ENCODE peak calls at places on chromosomes 12 and 14, in nine cellular contexts. One of them, this sample, is unnamed. For H3K36me3, the result is how much of the 10 kb centered on the place peaks cover.

GRCh38 chr14:39673141-39674133 is 241.2 kb upstream of the FBXO33 start:
- DNase-seq in mammary epithelial cell: no peak
- DNase-seq in tibial nerve: no peak
- DNase-seq in SJSA1: no peak
- DNase-seq in mesenchymal stem cell: peak
- DNase-seq in lower lobe of right lung: no peak
- DNase-seq in uterus: no peak
- DNase-seq in RWPE2: no peak
- DNase-seq in PC-9: no peak
- DNase-seq in this sample: no peak

GRCh38 chr12:17108877-17109520 is 503.0 kb upstream of the LMO3 start:
- DNase-seq in uterus: no peak
- DNase-seq in PC-9: peak
- DNase-seq in tibial nerve: no peak
- DNase-seq in mammary epithelial cell: no peak
- DNase-seq in SJSA1: no peak
- DNase-seq in RWPE2: no peak
- DNase-seq in lower lobe of right lung: no peak
- DNase-seq in mesenchymal stem cell: no peak
- DNase-seq in this sample: no peak

GRCh38 chr14:43165651-43166050 is 1341.4 kb downstream of the FSCB start:
- DNase-seq in RWPE2: no peak
- DNase-seq in mammary epithelial cell: no peak
- DNase-seq in PC-9: no peak
- DNase-seq in SJSA1: no peak
- DNase-seq in lower lobe of right lung: no peak
- DNase-seq in tibial nerve: no peak
- DNase-seq in mesenchymal stem cell: no peak
- DNase-seq in uterus: no peak
- DNase-seq in this sample: no peak

GRCh38 chr14:70640938-70641547 is 673 bp upstream of the TTC9 start:
- DNase-seq in lower lobe of right lung: peak
- DNase-seq in SJSA1: peak
- DNase-seq in RWPE2: no peak
- DNase-seq in tibial nerve: no peak
- DNase-seq in uterus: peak
- DNase-seq in PC-9: peak
- DNase-seq in mesenchymal stem cell: peak
- DNase-seq in mammary epithelial cell: peak
- DNase-seq in this sample: peak

GRCh38 chr12:104524026-104524425 is 67.3 kb downstream of the CHST11 start:
- DNase-seq in RWPE2: no peak
- DNase-seq in mesenchymal stem cell: no peak
- DNase-seq in PC-9: no peak
- DNase-seq in uterus: no peak
- DNase-seq in lower lobe of right lung: no peak
- DNase-seq in tibial nerve: no peak
- DNase-seq in mammary epithelial cell: no peak
- DNase-seq in SJSA1: no peak
- DNase-seq in this sample: no peak

GRCh38 chr14:60643443-60644402 is 5.6 kb downstream of the SIX1 start:
- DNase-seq in PC-9: no peak
- DNase-seq in lower lobe of right lung: no peak
- DNase-seq in SJSA1: no peak
- DNase-seq in RWPE2: no peak
- DNase-seq in mesenchymal stem cell: no peak
- DNase-seq in uterus: no peak
- DNase-seq in tibial nerve: no peak
- DNase-seq in mammary epithelial cell: no peak
- DNase-seq in this sample: no peak

GRCh38 chr14:58465425-58465824 is 37.9 kb downstream of the KIAA0586 start:
- DNase-seq in SJSA1: no peak
- DNase-seq in RWPE2: no peak
- DNase-seq in lower lobe of right lung: no peak
- DNase-seq in PC-9: no peak
- DNase-seq in uterus: no peak
- DNase-seq in tibial nerve: no peak
- DNase-seq in mesenchymal stem cell: peak
- DNase-seq in mammary epithelial cell: peak
- DNase-seq in this sample: no peak

GRCh38 chr14:61603736-61604135 is 91.6 kb upstream of the HIF1A start:
- DNase-seq in mammary epithelial cell: no peak
- DNase-seq in PC-9: no peak
- DNase-seq in uterus: no peak
- DNase-seq in SJSA1: no peak
- DNase-seq in lower lobe of right lung: no peak
- DNase-seq in mesenchymal stem cell: no peak
- DNase-seq in tibial nerve: no peak
- DNase-seq in RWPE2: no peak
- DNase-seq in this sample: no peak

GRCh38 chr12:31531908-31532307 is 59.0 kb downstream of the DENND5B start:
- DNase-seq in PC-9: no peak
- DNase-seq in mesenchymal stem cell: no peak
- DNase-seq in uterus: no peak
- DNase-seq in tibial nerve: no peak
- DNase-seq in RWPE2: no peak
- DNase-seq in SJSA1: peak
- DNase-seq in mammary epithelial cell: no peak
- DNase-seq in lower lobe of right lung: no peak
- DNase-seq in this sample: no peak

GRCh38 chr14:26729851-26730250 is 132.0 kb upstream of the NOVA1 start:
- DNase-seq in RWPE2: no peak
- DNase-seq in SJSA1: no peak
- DNase-seq in mesenchymal stem cell: no peak
- DNase-seq in PC-9: no peak
- DNase-seq in lower lobe of right lung: no peak
- DNase-seq in uterus: no peak
- DNase-seq in tibial nerve: no peak
- DNase-seq in mammary epithelial cell: no peak
- DNase-seq in this sample: no peak

GRCh38 chr12:88334271-88334670 is 192.2 kb downstream of the TMTC3 start:
- DNase-seq in RWPE2: peak
- DNase-seq in mammary epithelial cell: peak
- DNase-seq in lower lobe of right lung: no peak
- DNase-seq in uterus: no peak
- DNase-seq in PC-9: peak
- DNase-seq in mesenchymal stem cell: peak
- DNase-seq in SJSA1: peak
- DNase-seq in tibial nerve: peak
- DNase-seq in this sample: no peak

GRCh38 chr14:104666981-104667380 is 22.4 kb upstream of the INF2 start:
- DNase-seq in SJSA1: no peak
- DNase-seq in RWPE2: peak
- DNase-seq in uterus: no peak
- DNase-seq in lower lobe of right lung: no peak
- DNase-seq in mesenchymal stem cell: no peak
- DNase-seq in tibial nerve: no peak
- DNase-seq in mammary epithelial cell: no peak
- DNase-seq in PC-9: peak
- DNase-seq in this sample: no peak

DNA sequence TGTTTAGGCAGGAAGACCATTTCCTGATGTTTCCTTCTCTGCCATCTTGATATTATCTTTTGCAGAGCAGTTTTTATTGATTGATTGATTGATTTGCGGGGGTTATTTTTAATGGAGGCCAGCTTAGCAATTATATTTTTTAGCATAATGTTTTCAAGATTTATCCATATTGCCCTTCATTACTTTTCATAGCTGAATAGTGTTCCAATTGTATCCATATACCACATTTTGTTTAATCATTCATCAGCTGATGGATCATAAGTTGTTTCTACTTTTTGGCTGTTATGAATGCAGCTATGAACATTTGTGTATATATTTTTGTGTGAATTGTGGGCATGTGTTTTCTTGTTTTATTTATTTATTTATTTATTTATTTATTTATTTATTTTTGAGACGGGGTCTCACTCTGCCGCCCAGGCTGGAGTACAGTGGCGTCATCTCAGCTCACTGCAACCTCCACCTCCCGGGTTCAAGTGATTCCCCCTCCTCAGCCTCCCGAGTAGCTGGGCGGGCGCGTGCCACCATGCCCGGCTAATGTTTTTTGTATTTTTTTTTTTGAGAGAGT is 20.9 kb upstream of the RCOR1 start:
- DNase-seq in SJSA1: no peak
- DNase-seq in mammary epithelial cell: no peak
- DNase-seq in PC-9: no peak
- DNase-seq in mesenchymal stem cell: no peak
- DNase-seq in lower lobe of right lung: no peak
- DNase-seq in RWPE2: no peak
- DNase-seq in tibial nerve: no peak
- DNase-seq in uterus: no peak
- DNase-seq in this sample: no peak
- H3K4me3 ChIP-seq in SJSA1: no peak
- H3K4me3 ChIP-seq in mammary epithelial cell: no peak
- H3K4me3 ChIP-seq in PC-9: no peak
- H3K4me3 ChIP-seq in mesenchymal stem cell: no peak
- H3K4me3 ChIP-seq in lower lobe of right lung: no peak
- H3K4me3 ChIP-seq in RWPE2: no peak
- H3K4me3 ChIP-seq in tibial nerve: no peak
- H3K4me3 ChIP-seq in uterus: no peak
- H3K4me3 ChIP-seq in this sample: no peak

GRCh38 chr12:28536088-28536487 is 345.8 kb downstream of the CCDC91 start:
- DNase-seq in mammary epithelial cell: peak
- DNase-seq in lower lobe of right lung: no peak
- DNase-seq in mesenchymal stem cell: peak
- DNase-seq in RWPE2: no peak
- DNase-seq in tibial nerve: no peak
- DNase-seq in uterus: no peak
- DNase-seq in PC-9: no peak
- DNase-seq in SJSA1: peak
- DNase-seq in this sample: no peak
- H3K27ac ChIP-seq in mammary epithelial cell: no peak
- H3K27ac ChIP-seq in lower lobe of right lung: no peak
- H3K27ac ChIP-seq in mesenchymal stem cell: no peak
- H3K27ac ChIP-seq in RWPE2: no peak
- H3K27ac ChIP-seq in tibial nerve: no peak
- H3K27ac ChIP-seq in uterus: no peak
- H3K27ac ChIP-seq in PC-9: no peak
- H3K27ac ChIP-seq in SJSA1: peak
- H3K27ac ChIP-seq in this sample: no peak

GRCh38 chr12:52784909-52785308 is 7.8 kb upstream of the KRT76 start:
- DNase-seq in tibial nerve: no peak
- DNase-seq in mammary epithelial cell: no peak
- DNase-seq in RWPE2: no peak
- DNase-seq in PC-9: no peak
- DNase-seq in mesenchymal stem cell: no peak
- DNase-seq in uterus: no peak
- DNase-seq in lower lobe of right lung: no peak
- DNase-seq in SJSA1: no peak
- DNase-seq in this sample: no peak

GRCh38 chr12:52787324-52787996 is 8.5 kb downstream of the KRT3 start:
- DNase-seq in PC-9: no peak
- DNase-seq in uterus: no peak
- DNase-seq in tibial nerve: no peak
- DNase-seq in mesenchymal stem cell: no peak
- DNase-seq in mammary epithelial cell: no peak
- DNase-seq in lower lobe of right lung: no peak
- DNase-seq in SJSA1: no peak
- DNase-seq in RWPE2: no peak
- DNase-seq in this sample: no peak

GRCh38 chr12:52782502-52782901 is 5.4 kb upstream of the KRT76 start:
- DNase-seq in lower lobe of right lung: no peak
- DNase-seq in tibial nerve: no peak
- DNase-seq in uterus: no peak
- DNase-seq in SJSA1: peak
- DNase-seq in PC-9: no peak
- DNase-seq in mesenchymal stem cell: no peak
- DNase-seq in mammary epithelial cell: no peak
- DNase-seq in RWPE2: no peak
- DNase-seq in this sample: no peak

GRCh38 chr12:52781399-52782082 is 4.4 kb upstream of the KRT76 start:
- DNase-seq in mesenchymal stem cell: no peak
- DNase-seq in uterus: no peak
- DNase-seq in SJSA1: peak
- DNase-seq in tibial nerve: no peak
- DNase-seq in mammary epithelial cell: no peak
- DNase-seq in PC-9: no peak
- DNase-seq in RWPE2: no peak
- DNase-seq in lower lobe of right lung: no peak
- DNase-seq in this sample: no peak

DNA sequence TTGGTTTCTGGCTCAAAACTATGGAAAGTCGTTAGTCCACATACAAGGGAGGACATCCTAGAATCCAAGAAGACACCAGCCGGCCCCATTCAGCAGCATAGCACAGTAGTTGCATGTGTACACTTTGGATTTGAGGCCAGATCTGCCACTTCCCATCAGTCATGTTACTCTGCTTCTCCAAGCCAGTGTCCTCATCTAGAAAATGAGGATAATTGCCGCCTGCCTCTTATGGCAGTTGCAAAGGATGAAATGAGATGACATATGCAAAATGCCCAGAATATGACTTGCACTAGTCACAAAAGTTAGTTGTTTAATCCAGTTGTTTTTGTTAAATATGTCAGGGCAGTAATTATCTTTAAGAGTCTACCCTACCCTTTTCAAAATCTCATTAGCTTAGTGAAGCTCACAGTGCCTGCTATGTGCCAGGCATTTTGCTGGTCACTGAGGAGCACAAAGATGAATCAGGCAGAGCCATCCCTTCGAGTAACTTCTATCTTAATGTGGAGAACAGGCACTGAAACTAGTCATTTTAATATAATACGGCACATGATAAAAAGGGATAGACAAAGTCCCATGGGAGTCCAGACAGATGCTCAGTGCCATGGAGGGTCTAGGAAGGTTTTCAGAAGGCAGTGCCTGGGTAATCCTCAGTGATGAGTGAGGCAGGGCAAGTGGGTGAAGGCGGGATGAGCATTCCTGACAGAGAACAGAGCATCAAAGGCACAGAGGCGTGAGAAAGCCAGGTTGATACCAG is 6.6 kb upstream of the KRT76 start:
- DNase-seq in lower lobe of right lung: no peak
- DNase-seq in tibial nerve: no peak
- DNase-seq in PC-9: no peak
- DNase-seq in mammary epithelial cell: no peak
- DNase-seq in mesenchymal stem cell: no peak
- DNase-seq in RWPE2: no peak
- DNase-seq in uterus: no peak
- DNase-seq in SJSA1: peak
- DNase-seq in this sample: no peak
- H3K36me3 ChIP-seq in lower lobe of right lung: under half
- H3K36me3 ChIP-seq in tibial nerve: under half
- H3K36me3 ChIP-seq in PC-9: under half
- H3K36me3 ChIP-seq in mammary epithelial cell: under half
- H3K36me3 ChIP-seq in mesenchymal stem cell: under half
- H3K36me3 ChIP-seq in RWPE2: under half
- H3K36me3 ChIP-seq in uterus: under half
- H3K36me3 ChIP-seq in SJSA1: under half
- H3K36me3 ChIP-seq in this sample: under half

GRCh38 chr14:35940291-35940690 is 114.2 kb downstream of the BRMS1L start:
- DNase-seq in SJSA1: peak
- DNase-seq in uterus: no peak
- DNase-seq in PC-9: no peak
- DNase-seq in tibial nerve: no peak
- DNase-seq in lower lobe of right lung: no peak
- DNase-seq in mammary epithelial cell: no peak
- DNase-seq in RWPE2: no peak
- DNase-seq in mesenchymal stem cell: peak
- DNase-seq in this sample: no peak
- H3K4me3 ChIP-seq in SJSA1: peak
- H3K4me3 ChIP-seq in uterus: no peak
- H3K4me3 ChIP-seq in PC-9: no peak
- H3K4me3 ChIP-seq in tibial nerve: no peak
- H3K4me3 ChIP-seq in lower lobe of right lung: peak
- H3K4me3 ChIP-seq in mammary epithelial cell: no peak
- H3K4me3 ChIP-seq in RWPE2: no peak
- H3K4me3 ChIP-seq in mesenchymal stem cell: no peak
- H3K4me3 ChIP-seq in this sample: no peak

GRCh38 chr14:33556382-33557121 is 394.3 kb downstream of the EGLN3 start:
- DNase-seq in RWPE2: no peak
- DNase-seq in tibial nerve: no peak
- DNase-seq in mammary epithelial cell: peak
- DNase-seq in mesenchymal stem cell: peak
- DNase-seq in SJSA1: no peak
- DNase-seq in PC-9: peak
- DNase-seq in lower lobe of right lung: no peak
- DNase-seq in uterus: no peak
- DNase-seq in this sample: no peak
- H3K27ac ChIP-seq in RWPE2: peak
- H3K27ac ChIP-seq in tibial nerve: no peak
- H3K27ac ChIP-seq in mammary epithelial cell: no peak
- H3K27ac ChIP-seq in mesenchymal stem cell: no peak
- H3K27ac ChIP-seq in SJSA1: no peak
- H3K27ac ChIP-seq in PC-9: peak
- H3K27ac ChIP-seq in lower lobe of right lung: no peak
- H3K27ac ChIP-seq in uterus: no peak
- H3K27ac ChIP-seq in this sample: no peak

This sample was measured in aorta.